ENCODE peak calls at places on chromosomes 16 and 17, in four cellular contexts. Q is K562, E is GM12878, B is H1. Z is an unnamed sample.

GRCh38 chr17:38921756-38922411 is 3.5 kb upstream of the LASP1NB start:
- DNase-seq in Q (no peak), B (no peak), E (no peak), Z (no peak)

GRCh38 chr16:85567101-85567866 is 45.8 kb upstream of the GSE1 start:
- DNase-seq in E (no peak), B (no peak), Q (peak), Z (no peak)

GRCh38 chr16:31348578-31348977 is 6.4 kb upstream of the ITGAX start:
- DNase-seq in B (no peak), Q (no peak), E (no peak), Z (no peak)

GRCh38 chr16:56936491-56936890 is 4.5 kb downstream of the HERPUD1 start:
- DNase-seq in Q (no peak), B (no peak), E (no peak), Z (no peak)

GRCh38 chr17:371583-371982 is 19.0 kb upstream of the RPH3AL start:
- DNase-seq in Q (no peak), B (no peak), E (no peak), Z (no peak)

GRCh38 chr16:27922433-27922832 is 141.1 kb downstream of the GSG1L start:
- DNase-seq in E (no peak), Q (no peak), B (no peak), Z (no peak)

GRCh38 chr16:85858984-85859817 is 39.8 kb upstream of the IRF8 start:
- DNase-seq in B (no peak), E (no peak), Q (no peak), Z (no peak)

GRCh38 chr17:48816438-48816773 is 623 bp downstream of the TTLL6 start:
- DNase-seq in B (no peak), E (no peak), Q (no peak), Z (no peak)

GRCh38 chr17:35069311-35069710 is 5.8 kb upstream of the RFFL start:
- DNase-seq in Q (no peak), B (no peak), E (no peak), Z (no peak)

GRCh38 chr17:60435244-60436170 is 13.2 kb downstream of the CHCT1 start:
- DNase-seq in E (peak), Q (peak), B (no peak), Z (peak)

GRCh38 chr16:8299635-8300034 is 290.7 kb downstream of the TMEM114 start:
- DNase-seq in E (no peak), B (no peak), Q (no peak), Z (no peak)

GRCh38 chr17:48596735-48597491 is 3.3 kb upstream of the HOXB5 start:
- DNase-seq in Q (no peak), E (no peak), B (no peak), Z (no peak)

GRCh38 chr17:4986403-4986802 is 1.1 kb downstream of the CAMTA2 start:
- DNase-seq in Q (no peak), B (no peak), E (no peak), Z (no peak)

GRCh38 chr17:2222901-2223616 is 80.5 kb downstream of the SMG6 start:
- DNase-seq in E (peak), Q (no peak), B (no peak), Z (no peak)

GRCh38 chr17:39939588-39940419 is 12.3 kb downstream of the LRRC3C start:
- DNase-seq in Q (peak), E (peak), B (no peak), Z (peak)

GRCh38 chr16:1127101-1127500 is 25.8 kb upstream of the CACNA1H start:
- DNase-seq in B (no peak), Q (no peak), E (no peak), Z (no peak)

DNA sequence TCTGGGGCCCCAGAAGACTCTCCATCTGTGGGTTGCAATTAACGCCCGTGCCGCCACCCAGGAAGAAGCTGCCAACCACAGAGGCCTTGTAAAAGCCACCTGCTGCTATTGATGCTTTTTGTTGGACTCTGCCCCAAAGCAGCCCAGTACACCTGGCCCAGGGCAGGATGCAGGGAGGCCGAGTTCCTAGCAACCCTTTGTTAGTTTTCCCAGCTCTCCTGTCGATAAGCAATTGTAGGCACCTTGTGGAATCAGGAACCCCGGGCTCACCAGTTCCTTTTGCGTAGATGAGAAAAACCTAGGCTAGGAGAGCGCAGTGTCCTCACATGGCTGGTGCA is 103.3 kb downstream of the ABCC6 start:
- DNase-seq in E (no peak), B (no peak), Q (no peak), Z (no peak)
- TF ChIP-seq NRF1 in E (no peak), B (no peak), Q (no peak), Z (no peak)

DNA sequence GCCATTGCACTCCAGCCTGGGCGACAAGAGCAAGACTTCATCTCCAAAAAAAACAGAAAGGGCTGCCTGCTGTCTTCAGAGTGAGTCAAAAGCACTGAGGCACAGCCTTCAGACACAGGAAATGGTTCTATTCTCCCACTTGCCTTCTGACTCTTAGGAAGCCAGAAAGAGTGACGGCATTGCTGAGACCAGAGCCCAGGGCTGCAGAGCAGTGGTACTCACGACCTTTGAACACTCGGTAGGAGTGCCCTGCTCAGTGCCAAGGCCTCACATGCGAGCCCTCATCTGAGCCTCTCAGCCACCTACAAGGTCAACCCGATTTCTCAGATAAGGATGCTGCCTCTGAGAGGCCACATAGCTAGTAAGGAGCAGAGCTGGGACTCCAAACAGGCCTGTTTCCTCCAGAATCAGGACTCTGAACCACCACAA is 3.5 kb upstream of the ITGAE start:
- DNase-seq in E (peak), Q (no peak), B (no peak), Z (no peak)
- TF ChIP-seq NRF1 in E (no peak), Q (no peak), B (no peak), Z (no peak)

DNA sequence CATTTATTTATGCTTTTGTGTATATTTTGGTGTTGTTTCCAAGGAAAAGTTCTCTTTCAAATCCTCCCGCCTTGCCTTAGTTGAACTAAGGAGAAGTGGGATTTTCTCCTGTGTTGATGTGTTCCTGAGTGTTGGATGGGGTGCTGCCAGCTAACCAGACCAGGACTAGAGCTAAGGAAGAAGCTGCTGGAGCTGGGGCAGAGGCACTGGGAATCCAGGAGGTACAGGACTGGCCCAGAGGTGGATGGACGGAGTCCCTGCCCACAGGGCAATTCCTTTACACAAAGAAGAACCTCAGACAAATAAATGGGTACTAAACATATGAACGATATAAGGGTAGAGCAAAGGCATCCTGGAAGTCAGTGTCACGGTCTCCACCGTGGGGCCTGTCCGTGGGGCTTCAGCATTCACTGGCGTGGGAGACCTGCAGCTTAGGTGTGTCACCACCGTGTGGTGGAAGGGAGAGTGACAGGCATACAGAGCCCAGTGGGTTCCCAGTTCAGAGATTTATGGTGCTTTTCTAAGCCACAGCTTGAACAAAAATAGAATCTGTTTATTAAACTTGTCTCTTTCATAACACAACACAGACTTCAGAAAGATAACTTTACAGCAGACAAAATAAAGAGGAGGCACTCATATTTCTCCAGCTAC is 270.7 kb downstream of the NTN1 start:
- DNase-seq in B (no peak), E (no peak), Q (peak), Z (peak)
- TF ChIP-seq NRF1 in B (no peak), E (no peak), Q (no peak), Z (no peak)

GRCh38 chr17:76354747-76355310 is 1.1 kb upstream of the PRPSAP1 start:
- DNase-seq in Q (peak), B (no peak), E (no peak), Z (no peak)
- TF ChIP-seq NRF1 in Q (peak), B (no peak), E (no peak), Z (no peak)

GRCh38 chr17:43994272-43995149 is 9.9 kb upstream of the NAGS start:
- DNase-seq in Q (peak), B (no peak), E (no peak), Z (peak)
- TF ChIP-seq NRF1 in Q (no peak), B (no peak), E (no peak), Z (no peak)

DNA sequence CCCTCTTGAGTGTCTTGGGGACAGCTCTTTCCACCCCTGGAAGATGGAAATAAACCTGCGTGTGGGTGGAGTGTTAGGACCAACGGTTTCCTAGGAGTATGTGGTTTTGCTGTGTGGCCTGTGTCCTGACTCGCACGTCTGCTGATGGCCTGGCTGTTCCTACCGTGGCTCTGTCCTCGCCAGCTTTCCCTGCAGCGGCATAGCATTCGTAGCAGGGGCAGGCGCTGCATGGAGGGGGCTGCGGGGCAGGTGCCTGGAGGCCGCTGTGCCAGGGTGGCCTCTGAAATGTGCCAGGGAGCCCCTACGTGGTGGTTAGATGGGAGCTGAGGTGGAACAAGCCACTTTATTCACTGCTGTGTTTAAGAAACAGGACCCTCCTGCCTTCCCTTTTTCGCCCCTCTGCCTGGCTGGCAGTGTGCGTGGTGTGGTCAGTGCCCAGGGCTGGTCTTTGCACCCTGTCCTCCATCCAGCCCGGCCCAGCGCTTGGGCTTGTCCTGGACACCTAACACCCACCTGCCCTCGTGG is 10.6 kb downstream of the SLC16A3 start:
- DNase-seq in E (no peak), B (no peak), Q (no peak), Z (no peak)
- TF ChIP-seq NRF1 in E (no peak), B (no peak), Q (no peak), Z (no peak)

Z was measured in SK-N-SH.